ENCODE peak calls at places on chromosomes 16 and 17, in four cellular contexts. D is A673, R is GM12878, M is body of pancreas. W is an unnamed sample. For H3K9me3, the result is how much of the 10 kb centered on the place peaks cover.

GRCh38 chr16:68216240-68216639 is 19.7 kb downstream of the ESRP2 start:
- DNase-seq in D (no peak), R (no peak), M (no peak), W (no peak)

GRCh38 chr16:28136751-28137434 is 73.4 kb upstream of the GSG1L start:
- DNase-seq in D (peak), R (no peak), M (no peak), W (no peak)

GRCh38 chr17:44792276-44792675 is 33.5 kb downstream of the ADAM11 start:
- DNase-seq in D (no peak), R (no peak), M (no peak), W (no peak)

GRCh38 chr17:4007346-4008081 is 43.3 kb upstream of the ATP2A3 start:
- DNase-seq in D (no peak), R (no peak), M (no peak), W (no peak)

GRCh38 chr17:32899240-32900013 is 22.5 kb upstream of the MYO1D start:
- DNase-seq in D (no peak), R (no peak), M (no peak), W (no peak)

GRCh38 chr17:79272666-79273219 is 198.1 kb downstream of the ENGASE start:
- DNase-seq in D (no peak), R (no peak), M (peak), W (peak)

GRCh38 chr17:79971651-79972050 is 64.0 kb downstream of the TBC1D16 start:
- DNase-seq in D (no peak), R (no peak), M (peak), W (no peak)

GRCh38 chr16:57185446-57185944 is 344 bp downstream of the PSME3IP1 start:
- DNase-seq in D (peak), R (no peak), M (peak), W (peak)

GRCh38 chr17:31390748-31391495 is 553 bp upstream of the RAB11FIP4 start:
- DNase-seq in D (no peak), R (no peak), M (no peak), W (no peak)

GRCh38 chr17:11899494-11899893 is 97.8 kb downstream of the ZNF18 start:
- DNase-seq in D (peak), R (no peak), M (no peak), W (no peak)

GRCh38 chr17:19534562-19535149 is 1.0 kb downstream of the SLC47A1 start:
- DNase-seq in D (no peak), R (no peak), M (no peak), W (no peak)

GRCh38 chr16:29028457-29029167 is 43.8 kb downstream of the LAT start:
- DNase-seq in D (no peak), R (no peak), M (no peak), W (no peak)

GRCh38 chr16:21702259-21702658 is 38.5 kb downstream of the OTOA start:
- DNase-seq in D (no peak), R (no peak), M (no peak), W (no peak)

GRCh38 chr17:19305761-19306159 is 56.8 kb downstream of the B9D1 start:
- DNase-seq in D (no peak), R (no peak), M (no peak), W (no peak)

GRCh38 chr17:50769884-50770283 is 2.6 kb upstream of the ANKRD40CL start:
- DNase-seq in D (no peak), R (no peak), M (peak), W (no peak)

GRCh38 chr16:77585379-77585778 is 136.9 kb upstream of the NUDT7 start:
- DNase-seq in D (no peak), R (no peak), M (no peak), W (no peak)

GRCh38 chr17:66523378-66524174 is 221.2 kb downstream of the PRKCA start:
- DNase-seq in D (no peak), R (no peak), M (no peak), W (no peak)

GRCh38 chr16:57155702-57156350 is 30.0 kb downstream of the PSME3IP1 start:
- DNase-seq in D (no peak), R (no peak), M (no peak), W (no peak)

GRCh38 chr17:16381496-16381820 is 567 bp downstream of the UBB start:
- DNase-seq in D (no peak), R (no peak), M (no peak), W (no peak)

GRCh38 chr17:64236827-64237403 is 26.1 kb downstream of the TEX2 start:
- DNase-seq in D (peak), R (no peak), M (no peak), W (no peak)

GRCh38 chr16:86044241-86044671 is 145.3 kb downstream of the IRF8 start:
- DNase-seq in D (peak), R (no peak), M (peak), W (peak)

GRCh38 chr17:37060966-37061365 is 112.2 kb downstream of the AATF start:
- DNase-seq in D (no peak), R (no peak), M (no peak), W (no peak)

GRCh38 chr17:64418506-64419339 is 28.1 kb upstream of the PECAM1 start:
- DNase-seq in D (peak), R (no peak), M (no peak), W (no peak)

GRCh38 chr16:66639091-66639885 is 34.8 kb downstream of the CMTM3 start:
- DNase-seq in D (no peak), R (no peak), M (no peak), W (no peak)

GRCh38 chr16:10997485-10997884 is 53.1 kb downstream of the CLEC16A start:
- DNase-seq in D (no peak), R (no peak), M (no peak), W (no peak)

GRCh38 chr16:51313204-51313603 is 162.1 kb upstream of the SALL1 start:
- DNase-seq in D (no peak), R (no peak), M (no peak), W (no peak)

GRCh38 chr16:4382795-4383357 is 11.2 kb downstream of the VASN start:
- DNase-seq in D (no peak), R (no peak), M (no peak), W (peak)

GRCh38 chr17:64382184-64382583 is 8.5 kb downstream of the PECAM1 start:
- DNase-seq in D (no peak), R (no peak), M (no peak), W (no peak)

GRCh38 chr17:65050438-65050837 is 6.1 kb downstream of the GNA13 start:
- DNase-seq in D (no peak), R (no peak), M (no peak), W (no peak)

GRCh38 chr16:8966781-8967436 is 3.2 kb upstream of the USP7 start:
- DNase-seq in D (no peak), R (no peak), M (no peak), W (no peak)

GRCh38 chr17:57881783-57882291 is 32.0 kb upstream of the MRPS23 start:
- DNase-seq in D (no peak), R (no peak), M (no peak), W (no peak)

GRCh38 chr16:89009343-89010209 is 32.6 kb upstream of the CBFA2T3 start:
- DNase-seq in D (no peak), R (no peak), M (peak), W (peak)

GRCh38 chr17:6393368-6393952 is 41.5 kb downstream of the AIPL1 start:
- DNase-seq in D (no peak), R (no peak), M (no peak), W (no peak)

GRCh38 chr17:29384901-29385300 is 5.3 kb upstream of the TAOK1 start:
- DNase-seq in D (no peak), R (no peak), M (no peak), W (no peak)

GRCh38 chr17:77503916-77504651 is 363.3 kb downstream of the SEC14L1 start:
- DNase-seq in D (no peak), R (no peak), M (no peak), W (peak)
- H3K4me3 ChIP-seq in D (no peak), R (no peak), M (no peak), W (no peak)

GRCh38 chr16:48862087-48862532 is 252.1 kb upstream of the N4BP1 start:
- DNase-seq in D (no peak), R (no peak), M (no peak), W (no peak)
- TF ChIP-seq CTCF in D (peak), R (no peak), M (no peak), W (no peak)

GRCh38 chr17:10482252-10482651 is 12.9 kb upstream of the MYH4 start:
- DNase-seq in D (no peak), R (no peak), M (no peak), W (no peak)
- H3K9me3 ChIP-seq in D (under half), R (under half), M (under half), W (under half)

GRCh38 chr16:30924086-30924714 is 828 bp downstream of the FBXL19 start:
- DNase-seq in D (no peak), R (no peak), M (peak), W (no peak)

GRCh38 chr16:30926937-30927788 is 3.8 kb downstream of the FBXL19 start:
- DNase-seq in D (no peak), R (no peak), M (no peak), W (no peak)

GRCh38 chr16:30924797-30925645 is 1.6 kb downstream of the FBXL19 start:
- DNase-seq in D (no peak), R (no peak), M (no peak), W (no peak)

GRCh38 chr16:30926333-30926811 is 3.0 kb downstream of the FBXL19 start:
- DNase-seq in D (no peak), R (no peak), M (no peak), W (no peak)

GRCh38 chr16:30925646-30926332 is 2.4 kb downstream of the FBXL19 start:
- DNase-seq in D (no peak), R (no peak), M (no peak), W (no peak)
- H3K4me3 ChIP-seq in D (no peak), R (no peak), M (no peak), W (no peak)